ENCODE peak calls at places on chromosomes 6 and 20, in five cellular contexts. One of them, this sample, is unnamed.

GRCh38 chr20:52103911-52104545 is 87.6 kb downstream of the ZFP64 start:
- DNase-seq in GM23338: peak
- DNase-seq in neuronal stem cell: no peak
- DNase-seq in transverse colon: no peak
- DNase-seq in lung: no peak
- DNase-seq in this sample: peak

GRCh38 chr6:142047934-142048592 is 84.7 kb upstream of the GJE1 start:
- DNase-seq in GM23338: no peak
- DNase-seq in neuronal stem cell: no peak
- DNase-seq in transverse colon: no peak
- DNase-seq in lung: no peak
- DNase-seq in this sample: no peak

GRCh38 chr6:20286968-20287565 is 74.8 kb upstream of the MBOAT1 start:
- DNase-seq in GM23338: no peak
- DNase-seq in neuronal stem cell: no peak
- DNase-seq in transverse colon: no peak
- DNase-seq in lung: no peak
- DNase-seq in this sample: no peak

GRCh38 chr20:19254086-19254821 is 41.8 kb downstream of the SLC24A3 start:
- DNase-seq in GM23338: no peak
- DNase-seq in neuronal stem cell: no peak
- DNase-seq in transverse colon: no peak
- DNase-seq in lung: no peak
- DNase-seq in this sample: no peak

GRCh38 chr6:100892693-100893092 is 11.6 kb upstream of the ASCC3 start:
- DNase-seq in GM23338: peak
- DNase-seq in neuronal stem cell: no peak
- DNase-seq in transverse colon: no peak
- DNase-seq in lung: no peak
- DNase-seq in this sample: no peak

GRCh38 chr20:11849270-11849920 is 68.3 kb upstream of the BTBD3 start:
- DNase-seq in GM23338: no peak
- DNase-seq in neuronal stem cell: no peak
- DNase-seq in transverse colon: no peak
- DNase-seq in lung: no peak
- DNase-seq in this sample: no peak

GRCh38 chr6:127581576-127581975 is 4.6 kb downstream of the C6orf58 start:
- DNase-seq in GM23338: no peak
- DNase-seq in neuronal stem cell: no peak
- DNase-seq in transverse colon: no peak
- DNase-seq in lung: no peak
- DNase-seq in this sample: no peak

GRCh38 chr6:45075246-45075645 is 252.9 kb upstream of the RUNX2 start:
- DNase-seq in GM23338: no peak
- DNase-seq in neuronal stem cell: no peak
- DNase-seq in transverse colon: no peak
- DNase-seq in lung: no peak
- DNase-seq in this sample: no peak

GRCh38 chr6:133431031-133431430 is 189.9 kb downstream of the EYA4 start:
- DNase-seq in GM23338: peak
- DNase-seq in neuronal stem cell: no peak
- DNase-seq in transverse colon: no peak
- DNase-seq in lung: no peak
- DNase-seq in this sample: no peak

GRCh38 chr6:16559091-16559490 is 202.2 kb downstream of the ATXN1 start:
- DNase-seq in GM23338: no peak
- DNase-seq in neuronal stem cell: no peak
- DNase-seq in transverse colon: no peak
- DNase-seq in lung: no peak
- DNase-seq in this sample: no peak

GRCh38 chr6:36508532-36508931 is 38.7 kb downstream of the STK38 start:
- DNase-seq in GM23338: no peak
- DNase-seq in neuronal stem cell: no peak
- DNase-seq in transverse colon: no peak
- DNase-seq in lung: no peak
- DNase-seq in this sample: no peak

GRCh38 chr6:154157082-154157481 is 118.0 kb downstream of the OPRM1 start:
- DNase-seq in GM23338: no peak
- DNase-seq in neuronal stem cell: no peak
- DNase-seq in transverse colon: no peak
- DNase-seq in lung: no peak
- DNase-seq in this sample: no peak

GRCh38 chr20:47885909-47886453 is 100.7 kb upstream of the SULF2 start:
- DNase-seq in GM23338: no peak
- DNase-seq in neuronal stem cell: no peak
- DNase-seq in transverse colon: no peak
- DNase-seq in lung: no peak
- DNase-seq in this sample: no peak

GRCh38 chr6:81614292-81614691 is 138.2 kb downstream of the TENT5A start:
- DNase-seq in GM23338: peak
- DNase-seq in neuronal stem cell: no peak
- DNase-seq in transverse colon: peak
- DNase-seq in lung: no peak
- DNase-seq in this sample: no peak

GRCh38 chr6:20952605-20953004 is 418.3 kb downstream of the CDKAL1 start:
- DNase-seq in GM23338: no peak
- DNase-seq in neuronal stem cell: no peak
- DNase-seq in transverse colon: no peak
- DNase-seq in lung: no peak
- DNase-seq in this sample: no peak

GRCh38 chr6:133129556-133129955 is 111.6 kb upstream of the EYA4 start:
- DNase-seq in GM23338: no peak
- DNase-seq in neuronal stem cell: no peak
- DNase-seq in transverse colon: no peak
- DNase-seq in lung: no peak
- DNase-seq in this sample: no peak

GRCh38 chr6:107066697-107067659 is 39.0 kb downstream of the MTRES1 start:
- DNase-seq in GM23338: no peak
- DNase-seq in neuronal stem cell: no peak
- DNase-seq in transverse colon: no peak
- DNase-seq in lung: no peak
- DNase-seq in this sample: no peak

GRCh38 chr6:160685762-160686450 is 16.1 kb upstream of the PLG start:
- DNase-seq in GM23338: peak
- DNase-seq in neuronal stem cell: no peak
- DNase-seq in transverse colon: no peak
- DNase-seq in lung: no peak
- DNase-seq in this sample: no peak

GRCh38 chr6:146389740-146390139 is 153.9 kb upstream of the RAB32 start:
- DNase-seq in GM23338: no peak
- DNase-seq in neuronal stem cell: no peak
- DNase-seq in transverse colon: no peak
- DNase-seq in lung: no peak
- DNase-seq in this sample: no peak

GRCh38 chr6:4518506-4518905 is 257.7 kb upstream of the CDYL start:
- DNase-seq in GM23338: no peak
- DNase-seq in neuronal stem cell: no peak
- DNase-seq in transverse colon: no peak
- DNase-seq in lung: no peak
- DNase-seq in this sample: no peak

GRCh38 chr6:129691709-129692108 is 18.3 kb downstream of the ARHGAP18 start:
- DNase-seq in GM23338: no peak
- DNase-seq in neuronal stem cell: no peak
- DNase-seq in transverse colon: no peak
- DNase-seq in lung: no peak
- DNase-seq in this sample: no peak

GRCh38 chr6:31203345-31203979 is 33.0 kb upstream of the POU5F1 start:
- DNase-seq in GM23338: no peak
- DNase-seq in neuronal stem cell: no peak
- DNase-seq in transverse colon: peak
- DNase-seq in lung: no peak
- DNase-seq in this sample: peak

GRCh38 chr6:30730611-30731435 is 10.7 kb downstream of the TUBB start:
- DNase-seq in GM23338: peak
- DNase-seq in neuronal stem cell: no peak
- DNase-seq in transverse colon: peak
- DNase-seq in lung: peak
- DNase-seq in this sample: peak

GRCh38 chr6:113774122-113774835 is 82.9 kb upstream of the MARCKS start:
- DNase-seq in GM23338: peak
- DNase-seq in neuronal stem cell: no peak
- DNase-seq in transverse colon: no peak
- DNase-seq in lung: no peak
- DNase-seq in this sample: peak

GRCh38 chr6:90369024-90369519 is 72.4 kb upstream of the BACH2 start:
- DNase-seq in GM23338: peak
- DNase-seq in neuronal stem cell: peak
- DNase-seq in transverse colon: peak
- DNase-seq in lung: peak
- DNase-seq in this sample: peak

DNA sequence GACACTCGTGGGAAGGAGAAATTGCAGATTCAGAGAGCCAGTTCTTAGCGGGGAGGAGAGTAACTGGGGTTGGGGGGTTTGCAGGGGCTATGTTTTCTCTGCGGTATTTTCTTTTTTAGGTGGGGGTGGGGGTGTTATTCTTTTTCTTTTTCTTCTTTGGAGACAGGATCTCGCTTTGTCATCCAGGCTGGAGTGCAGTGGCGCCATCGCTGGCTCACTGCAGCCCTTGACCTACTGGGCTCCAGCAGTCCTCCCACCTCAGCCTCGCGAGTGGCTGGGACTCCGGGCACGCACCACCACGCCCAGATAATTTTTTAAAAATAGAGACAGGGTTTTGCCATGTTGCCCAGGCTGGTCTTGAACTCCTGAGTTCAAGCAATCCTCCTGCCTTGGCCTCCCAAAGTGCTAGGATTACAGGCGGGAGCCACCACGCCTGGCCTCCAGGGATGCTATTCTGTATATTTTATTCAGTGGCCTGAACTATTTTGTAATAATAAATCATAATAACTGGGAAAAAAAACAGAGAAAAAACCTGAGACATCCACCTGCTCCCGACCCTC is 57.3 kb downstream of the UBE2V1 start:
- DNase-seq in GM23338: no peak
- DNase-seq in neuronal stem cell: no peak
- DNase-seq in transverse colon: no peak
- DNase-seq in lung: no peak
- DNase-seq in this sample: no peak
- H3K4me3 ChIP-seq in GM23338: no peak
- H3K4me3 ChIP-seq in neuronal stem cell: no peak
- H3K4me3 ChIP-seq in transverse colon: no peak
- H3K4me3 ChIP-seq in lung: no peak
- H3K4me3 ChIP-seq in this sample: no peak

DNA sequence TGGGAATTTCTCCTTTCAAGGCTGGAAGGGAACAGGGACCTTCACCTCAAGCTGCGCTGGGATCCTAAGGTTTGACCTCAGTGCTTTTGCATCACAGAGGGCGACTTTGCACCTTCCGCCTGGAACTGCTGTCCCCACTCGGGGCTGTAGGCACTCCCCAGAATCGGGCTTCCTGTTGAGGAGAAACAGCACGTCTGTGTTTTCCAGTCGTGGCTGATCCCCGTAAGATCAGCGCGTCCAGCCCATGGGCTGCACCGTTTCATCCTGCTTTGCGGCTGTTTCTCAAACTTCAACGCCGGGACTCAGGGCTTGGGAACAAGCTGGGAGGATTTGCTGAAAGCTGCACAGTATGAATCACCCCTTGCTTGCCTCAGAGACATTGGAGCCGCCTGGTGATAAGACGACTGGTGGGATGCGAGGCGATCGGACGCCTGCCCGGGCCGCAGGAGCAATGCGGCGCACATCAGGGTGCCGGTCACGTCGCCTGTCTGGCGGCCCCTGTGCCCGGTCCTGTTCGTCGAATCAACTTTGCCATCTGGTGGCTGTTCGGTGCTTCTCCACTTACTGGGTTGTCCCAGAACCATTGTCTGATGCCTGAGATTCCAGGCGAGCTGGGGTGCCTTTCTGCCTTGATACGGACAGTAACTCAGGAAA is 53.6 kb upstream of the FRMD1 start:
- DNase-seq in GM23338: peak
- DNase-seq in neuronal stem cell: peak
- DNase-seq in transverse colon: no peak
- DNase-seq in lung: peak
- DNase-seq in this sample: no peak
- H3K4me3 ChIP-seq in GM23338: no peak
- H3K4me3 ChIP-seq in neuronal stem cell: no peak
- H3K4me3 ChIP-seq in transverse colon: peak
- H3K4me3 ChIP-seq in lung: no peak
- H3K4me3 ChIP-seq in this sample: no peak

DNA sequence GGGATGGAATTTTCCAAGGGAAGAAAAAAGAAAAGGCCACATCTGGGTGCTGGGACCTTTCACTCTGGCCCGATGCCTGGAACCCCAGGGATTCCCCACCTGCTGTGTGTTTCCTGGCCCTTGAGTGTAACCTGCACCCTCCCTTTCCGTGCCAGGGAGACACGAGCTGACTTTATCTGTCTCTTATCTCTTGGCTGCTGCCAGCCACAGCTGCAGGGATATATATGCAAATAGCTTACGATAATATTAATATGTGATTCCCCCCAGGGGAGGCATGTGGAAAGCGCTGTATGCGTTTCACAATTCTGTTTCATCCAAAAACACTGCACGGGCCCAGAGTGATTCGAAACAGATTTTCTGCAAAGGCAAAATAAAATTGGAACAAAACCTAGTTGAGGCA is 1.5 kb downstream of the RIPOR3 start:
- DNase-seq in GM23338: no peak
- DNase-seq in neuronal stem cell: no peak
- DNase-seq in transverse colon: no peak
- DNase-seq in lung: no peak
- DNase-seq in this sample: no peak
- H3K4me3 ChIP-seq in GM23338: peak
- H3K4me3 ChIP-seq in neuronal stem cell: no peak
- H3K4me3 ChIP-seq in transverse colon: peak
- H3K4me3 ChIP-seq in lung: no peak
- H3K4me3 ChIP-seq in this sample: no peak

GRCh38 chr20:35274172-35275092 is 3.5 kb downstream of the MMP24OS start:
- DNase-seq in GM23338: no peak
- DNase-seq in neuronal stem cell: no peak
- DNase-seq in transverse colon: no peak
- DNase-seq in lung: no peak
- DNase-seq in this sample: no peak

GRCh38 chr20:35275741-35276251 is 2.1 kb downstream of the MMP24OS start:
- DNase-seq in GM23338: no peak
- DNase-seq in neuronal stem cell: no peak
- DNase-seq in transverse colon: no peak
- DNase-seq in lung: no peak
- DNase-seq in this sample: no peak

GRCh38 chr20:35277531-35278395 is at the start of gene MMP24OS:
- DNase-seq in GM23338: peak
- DNase-seq in neuronal stem cell: peak
- DNase-seq in transverse colon: peak
- DNase-seq in lung: peak
- DNase-seq in this sample: peak

GRCh38 chr20:35277127-35277526 is 795 bp downstream of the MMP24OS start:
- DNase-seq in GM23338: no peak
- DNase-seq in neuronal stem cell: no peak
- DNase-seq in transverse colon: no peak
- DNase-seq in lung: no peak
- DNase-seq in this sample: no peak

DNA sequence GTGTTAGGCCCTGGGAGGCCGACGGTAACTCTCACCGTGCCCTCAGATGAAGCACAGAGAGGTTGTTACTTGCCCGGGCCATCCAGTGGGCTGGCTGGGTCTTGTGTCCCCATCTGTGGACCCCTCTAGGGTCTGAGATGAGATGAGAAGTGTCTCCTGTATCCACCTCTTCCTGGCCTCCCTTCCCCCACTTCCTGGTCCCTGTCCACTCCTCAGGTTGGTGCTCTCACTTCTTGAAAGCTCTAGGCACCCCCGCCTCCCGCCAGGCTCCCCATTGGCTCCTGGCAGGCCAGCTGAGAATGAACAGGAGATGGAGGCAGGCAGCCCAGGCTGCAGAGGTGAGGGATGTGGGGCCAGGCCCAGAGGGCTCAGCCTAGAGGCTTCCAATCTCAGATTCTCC is 1.5 kb downstream of the MMP24OS start:
- DNase-seq in GM23338: no peak
- DNase-seq in neuronal stem cell: no peak
- DNase-seq in transverse colon: no peak
- DNase-seq in lung: no peak
- DNase-seq in this sample: no peak
- H3K4me3 ChIP-seq in GM23338: peak
- H3K4me3 ChIP-seq in neuronal stem cell: no peak
- H3K4me3 ChIP-seq in transverse colon: peak
- H3K4me3 ChIP-seq in lung: no peak
- H3K4me3 ChIP-seq in this sample: peak

This sample was measured in HL-60.